ENCODE peak calls at places on chromosomes 4 and X, in seven cellular contexts. F is PC-9; B is stromal cell of bone marrow; C is heart left ventricle; Q is substantia nigra; G is activated T-cell treated with anti-CD3 and anti-CD28 coated beads, Interleukin-2, amount 50 U/mL, for 72 hours; L is HTR-8/SVneo. S is an unnamed sample.
A peak's percentile ranks its signal among the peaks of the same experiment; 100 is the strongest.

GRCh38 chr4:32631824-32632223 is 1911.7 kb downstream of the PCDH7 start:
- DNase-seq in F (no peak), B (no peak), C (no peak), Q (no peak), G (no peak), L (no peak), S (no peak)

GRCh38 chrX:10525381-10525780 is 95.0 kb downstream of the MID1 start:
- DNase-seq in F (no peak), B (no peak), C (no peak), Q (no peak), G (no peak), L (no peak), S (no peak)

GRCh38 chr4:66585767-66586166 is 915.5 kb upstream of the EPHA5 start:
- DNase-seq in F (no peak), B (no peak), C (no peak), Q (no peak), G (no peak), L (no peak), S (no peak)

GRCh38 chr4:6938758-6939201 is 29.2 kb downstream of the TBC1D14 start:
- DNase-seq in F (no peak), B (no peak), C (no peak), Q (peak; percentile 42), G (no peak), L (no peak), S (no peak)

GRCh38 chr4:42484630-42485029 is 87.3 kb downstream of the SHISA3 start:
- DNase-seq in F (no peak), B (no peak), C (no peak), Q (no peak), G (no peak), L (no peak), S (no peak)

GRCh38 chr4:182975806-182976205 is 58.6 kb upstream of the DCTD start:
- DNase-seq in F (peak; percentile 18), B (peak; percentile 67), C (no peak), Q (no peak), G (peak; percentile 20), L (peak; percentile 78), S (no peak)

GRCh38 chr4:87007345-87008181 is 72.8 kb downstream of the AFF1 start:
- DNase-seq in F (peak; percentile 22), B (no peak), C (peak; percentile 71), Q (peak; percentile 49), G (peak; percentile 45), L (no peak), S (peak; percentile 22)

GRCh38 chr4:2416564-2417195 is 1.8 kb downstream of the ZFYVE28 start:
- DNase-seq in F (no peak), B (no peak), C (peak; percentile 51), Q (no peak), G (peak; percentile 40), L (no peak), S (no peak)

GRCh38 chrX:22110729-22111494 is 78.8 kb downstream of the PHEX start:
- DNase-seq in F (no peak), B (no peak), C (no peak), Q (no peak), G (no peak), L (no peak), S (no peak)

GRCh38 chrX:3345281-3346081 is 971 bp downstream of the MXRA5 start:
- DNase-seq in F (no peak), B (peak; percentile 10), C (peak; percentile 48), Q (no peak), G (no peak), L (peak; percentile 9), S (no peak)

GRCh38 chrX:7027071-7027470 is 120.4 kb upstream of the STS start:
- DNase-seq in F (no peak), B (no peak), C (no peak), Q (no peak), G (no peak), L (no peak), S (no peak)

GRCh38 chr4:121900132-121900983 is 30.1 kb upstream of the BBS7 start:
- DNase-seq in F (peak; percentile 43), B (peak; percentile 44), C (peak; percentile 23), Q (no peak), G (peak; percentile 58), L (peak; percentile 36), S (peak; percentile 24)

GRCh38 chr4:7387925-7388324 is 46.8 kb downstream of the PSAPL1 start:
- DNase-seq in F (no peak), B (no peak), C (no peak), Q (no peak), G (no peak), L (no peak), S (no peak)

GRCh38 chrX:63680423-63680822 is 104.6 kb downstream of the ARHGEF9 start:
- DNase-seq in F (no peak), B (no peak), C (no peak), Q (no peak), G (no peak), L (no peak), S (no peak)

GRCh38 chr4:2938906-2939305 is 24.3 kb downstream of the NOP14 start:
- DNase-seq in F (no peak), B (no peak), C (no peak), Q (no peak), G (no peak), L (no peak), S (no peak)

GRCh38 chr4:88008133-88008621 is 742 bp downstream of the PKD2 start:
- DNase-seq in F (peak; percentile 12), B (no peak), C (peak; percentile 47), Q (peak; percentile 38), G (peak; percentile 31), L (peak; percentile 19), S (no peak)

GRCh38 chr4:53132117-53132889 is 233.6 kb downstream of the SCFD2 start:
- DNase-seq in F (no peak), B (peak; percentile 73), C (no peak), Q (no peak), G (peak; percentile 32), L (no peak), S (no peak)

GRCh38 chrX:16239211-16239610 is 71.9 kb downstream of the MAGEB17 start:
- DNase-seq in F (peak; percentile 45), B (peak; percentile 38), C (no peak), Q (no peak), G (peak; percentile 47), L (peak; percentile 57), S (no peak)

GRCh38 chrX:105552395-105552794 is 269.9 kb upstream of the NRK start:
- DNase-seq in F (peak; percentile 1), B (peak; percentile 5), C (no peak), Q (no peak), G (no peak), L (no peak), S (no peak)

GRCh38 chrX:45840411-45840950 is 639.8 kb upstream of the DIPK2B start:
- DNase-seq in F (no peak), B (no peak), C (no peak), Q (no peak), G (no peak), L (no peak), S (no peak)

GRCh38 chr4:169345207-169345788 is 74.5 kb upstream of the SH3RF1 start:
- DNase-seq in F (peak; percentile 26), B (peak; percentile 64), C (no peak), Q (peak; percentile 23), G (no peak), L (peak; percentile 51), S (no peak)